ENCODE peak calls at places on chromosomes 11 and 22, in six cellular contexts. One of them, this sample, is unnamed. For H3K4me1, the result is how much of the 10 kb centered on the place peaks cover.

GRCh38 chr22:30245985-30246901 is at the start of gene LIF:
- DNase-seq in prostate gland: no peak
- DNase-seq in stomach: no peak
- DNase-seq in GM23338: peak
- DNase-seq in heart right ventricle: no peak
- DNase-seq in spleen: peak
- DNase-seq in this sample: no peak

GRCh38 chr11:59668188-59668949 is 468 bp downstream of the PATL1 start:
- DNase-seq in heart right ventricle: peak
- DNase-seq in GM23338: peak
- DNase-seq in spleen: peak
- DNase-seq in stomach: peak
- DNase-seq in prostate gland: peak
- DNase-seq in this sample: peak

GRCh38 chr11:12950681-12951080 is 58.4 kb upstream of the RASSF10 start:
- DNase-seq in heart right ventricle: no peak
- DNase-seq in GM23338: no peak
- DNase-seq in stomach: no peak
- DNase-seq in spleen: no peak
- DNase-seq in prostate gland: no peak
- DNase-seq in this sample: no peak

GRCh38 chr22:22148905-22149304 is 95.7 kb upstream of the VPREB1 start:
- DNase-seq in stomach: no peak
- DNase-seq in GM23338: no peak
- DNase-seq in spleen: no peak
- DNase-seq in prostate gland: no peak
- DNase-seq in heart right ventricle: no peak
- DNase-seq in this sample: no peak

GRCh38 chr22:17120281-17120680 is 879 bp downstream of the TMEM121B start:
- DNase-seq in heart right ventricle: peak
- DNase-seq in prostate gland: peak
- DNase-seq in spleen: peak
- DNase-seq in stomach: peak
- DNase-seq in GM23338: peak
- DNase-seq in this sample: peak

GRCh38 chr22:26770624-26771023 is 113.2 kb downstream of the MIAT start:
- DNase-seq in spleen: no peak
- DNase-seq in heart right ventricle: no peak
- DNase-seq in stomach: no peak
- DNase-seq in GM23338: no peak
- DNase-seq in prostate gland: no peak
- DNase-seq in this sample: no peak

GRCh38 chr11:110184974-110185597 is 91.9 kb downstream of the ZC3H12C start:
- DNase-seq in spleen: no peak
- DNase-seq in prostate gland: no peak
- DNase-seq in stomach: no peak
- DNase-seq in heart right ventricle: no peak
- DNase-seq in GM23338: no peak
- DNase-seq in this sample: no peak

GRCh38 chr11:1486054-1486825 is at the start of gene MOB2:
- DNase-seq in stomach: peak
- DNase-seq in spleen: peak
- DNase-seq in prostate gland: no peak
- DNase-seq in heart right ventricle: peak
- DNase-seq in GM23338: peak
- DNase-seq in this sample: peak

GRCh38 chr22:20551805-20552449 is 44.5 kb downstream of the MED15 start:
- DNase-seq in spleen: peak
- DNase-seq in stomach: no peak
- DNase-seq in GM23338: no peak
- DNase-seq in heart right ventricle: peak
- DNase-seq in prostate gland: no peak
- DNase-seq in this sample: peak

GRCh38 chr11:91163619-91164451 is 941.0 kb upstream of the CHORDC1 start:
- DNase-seq in GM23338: no peak
- DNase-seq in prostate gland: no peak
- DNase-seq in stomach: no peak
- DNase-seq in heart right ventricle: no peak
- DNase-seq in spleen: no peak
- DNase-seq in this sample: no peak

GRCh38 chr22:19498154-19498865 is 18.6 kb downstream of the CDC45 start:
- DNase-seq in prostate gland: no peak
- DNase-seq in GM23338: no peak
- DNase-seq in spleen: no peak
- DNase-seq in stomach: no peak
- DNase-seq in heart right ventricle: no peak
- DNase-seq in this sample: no peak

DNA sequence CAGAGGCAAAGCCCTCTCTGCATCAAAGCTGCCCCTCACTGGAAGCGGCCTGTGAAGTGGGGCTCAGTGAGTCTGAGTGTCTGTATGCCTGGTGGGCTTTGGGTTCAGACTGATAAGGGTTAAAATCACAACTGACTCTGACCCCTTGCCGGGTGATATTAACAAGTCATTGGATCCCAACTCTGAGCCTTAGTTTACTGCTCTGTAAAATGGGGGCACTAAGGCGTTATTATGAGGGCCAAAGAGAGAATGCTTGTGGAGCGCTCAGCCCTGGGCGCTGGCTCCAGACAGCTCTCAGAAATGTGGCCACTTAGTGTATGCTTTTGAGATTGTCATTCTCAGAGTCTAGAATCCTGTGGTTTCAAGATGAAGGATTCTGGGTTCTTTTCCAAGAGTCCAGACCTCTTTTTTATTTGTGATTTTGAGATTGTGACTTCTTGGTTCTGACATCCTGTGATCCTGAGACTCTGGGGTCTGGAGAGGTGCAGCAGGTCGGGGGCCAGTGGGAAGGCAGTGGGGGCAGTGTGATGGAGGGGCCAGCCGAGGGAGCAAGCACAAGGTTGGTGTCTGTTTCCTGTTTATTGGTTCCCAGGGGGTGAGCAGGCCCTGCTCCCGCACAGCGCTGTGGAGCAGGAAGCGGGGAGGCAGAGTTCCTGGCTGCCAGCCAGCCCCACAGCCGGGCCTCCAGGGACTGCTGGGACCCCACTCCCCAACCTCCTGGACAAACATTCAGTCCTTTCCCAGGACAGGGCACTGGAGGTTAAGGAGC is 13.4 kb downstream of the ARHGEF17 start:
- DNase-seq in heart right ventricle: peak
- DNase-seq in spleen: no peak
- DNase-seq in GM23338: peak
- DNase-seq in stomach: no peak
- DNase-seq in prostate gland: no peak
- DNase-seq in this sample: peak
- H3K4me1 ChIP-seq in heart right ventricle: half or more
- H3K4me1 ChIP-seq in spleen: under half
- H3K4me1 ChIP-seq in GM23338: under half
- H3K4me1 ChIP-seq in stomach: half or more
- H3K4me1 ChIP-seq in prostate gland: under half
- H3K4me1 ChIP-seq in this sample: under half

GRCh38 chr22:32413715-32414114 is 1.7 kb upstream of the RTCB start:
- DNase-seq in GM23338: peak
- DNase-seq in spleen: no peak
- DNase-seq in stomach: no peak
- DNase-seq in heart right ventricle: no peak
- DNase-seq in prostate gland: no peak
- DNase-seq in this sample: no peak

GRCh38 chr22:32409977-32410376 is 2.1 kb downstream of the RTCB start:
- DNase-seq in prostate gland: no peak
- DNase-seq in stomach: no peak
- DNase-seq in spleen: no peak
- DNase-seq in GM23338: no peak
- DNase-seq in heart right ventricle: no peak
- DNase-seq in this sample: no peak

GRCh38 chr22:32411388-32411787 is 659 bp downstream of the RTCB start:
- DNase-seq in heart right ventricle: no peak
- DNase-seq in stomach: no peak
- DNase-seq in prostate gland: no peak
- DNase-seq in GM23338: peak
- DNase-seq in spleen: no peak
- DNase-seq in this sample: no peak

GRCh38 chr22:32410459-32410858 is 1.6 kb downstream of the RTCB start:
- DNase-seq in GM23338: no peak
- DNase-seq in stomach: no peak
- DNase-seq in spleen: no peak
- DNase-seq in prostate gland: no peak
- DNase-seq in heart right ventricle: no peak
- DNase-seq in this sample: no peak

GRCh38 chr22:32411829-32412592 is at the start of gene RTCB:
- DNase-seq in GM23338: peak
- DNase-seq in heart right ventricle: peak
- DNase-seq in stomach: peak
- DNase-seq in spleen: peak
- DNase-seq in prostate gland: peak
- DNase-seq in this sample: peak
- TF ChIP-seq CTCF in GM23338: no peak
- TF ChIP-seq CTCF in heart right ventricle: no peak
- TF ChIP-seq CTCF in stomach: no peak
- TF ChIP-seq CTCF in spleen: no peak
- TF ChIP-seq CTCF in prostate gland: no peak
- TF ChIP-seq CTCF in this sample: no peak

GRCh38 chr11:60908803-60909202 is 2.4 kb upstream of the PRPF19 start:
- DNase-seq in stomach: no peak
- DNase-seq in GM23338: no peak
- DNase-seq in spleen: no peak
- DNase-seq in prostate gland: no peak
- DNase-seq in heart right ventricle: no peak
- DNase-seq in this sample: no peak
- H3K4me1 ChIP-seq in stomach: under half
- H3K4me1 ChIP-seq in GM23338: under half
- H3K4me1 ChIP-seq in spleen: under half
- H3K4me1 ChIP-seq in prostate gland: under half
- H3K4me1 ChIP-seq in heart right ventricle: under half
- H3K4me1 ChIP-seq in this sample: under half

GRCh38 chr22:37566903-37567798 is 6.9 kb downstream of the CDC42EP1 start:
- DNase-seq in prostate gland: peak
- DNase-seq in heart right ventricle: peak
- DNase-seq in GM23338: peak
- DNase-seq in spleen: peak
- DNase-seq in stomach: peak
- DNase-seq in this sample: peak
- TF ChIP-seq CTCF in prostate gland: peak
- TF ChIP-seq CTCF in heart right ventricle: peak
- TF ChIP-seq CTCF in GM23338: peak
- TF ChIP-seq CTCF in spleen: peak
- TF ChIP-seq CTCF in stomach: peak
- TF ChIP-seq CTCF in this sample: peak

This sample was measured in psoas muscle.